ENCODE peak calls at places on chromosomes 13 and 19, in four cellular contexts. C is cardiac muscle cell; S is uterus; Z is CD8-positive, alpha-beta T cell. X is an unnamed sample.

GRCh38 chr13:78398743-78399410 is 204.5 kb downstream of the POU4F1 start:
- DNase-seq in C (no peak), S (no peak), Z (no peak), X (no peak)

GRCh38 chr13:23620211-23620610 is 50.0 kb downstream of the TNFRSF19 start:
- DNase-seq in C (no peak), S (no peak), Z (no peak), X (no peak)

GRCh38 chr19:30646806-30647205 is 274.6 kb downstream of the ZNF536 start:
- DNase-seq in C (no peak), S (no peak), Z (no peak), X (no peak)

GRCh38 chr19:41706741-41707501 is 1.5 kb upstream of the CEACAM5 start:
- DNase-seq in C (peak; percentile 30), S (peak; percentile 1), Z (peak; percentile 53), X (peak; percentile 49)

GRCh38 chr13:94632227-94632980 is 30.7 kb downstream of the GPR180 start:
- DNase-seq in C (no peak), S (no peak), Z (no peak), X (no peak)

GRCh38 chr13:83449666-83450395 is 432.4 kb downstream of the SLITRK1 start:
- DNase-seq in C (peak; percentile 20), S (no peak), Z (no peak), X (no peak)

GRCh38 chr19:29564574-29565005 is 38.8 kb downstream of the VSTM2B start:
- DNase-seq in C (no peak), S (no peak), Z (no peak), X (no peak)

GRCh38 chr13:114140131-114140908 is 7.9 kb upstream of the RASA3 start:
- DNase-seq in C (no peak), S (no peak), Z (no peak), X (no peak)

GRCh38 chr19:33797821-33798633 is 1.4 kb downstream of the KCTD15 start:
- DNase-seq in C (peak; percentile 66), S (peak; percentile 74), Z (no peak), X (no peak)

GRCh38 chr13:81990652-81991051 is 1649.7 kb upstream of the SPRY2 start:
- DNase-seq in C (no peak), S (no peak), Z (no peak), X (no peak)

GRCh38 chr13:23767806-23768205 is 121.4 kb downstream of the MIPEP start:
- DNase-seq in C (no peak), S (no peak), Z (no peak), X (no peak)

GRCh38 chr19:38149597-38149996 is 74.4 kb downstream of the DPF1 start:
- DNase-seq in C (peak; percentile 14), S (no peak), Z (no peak), X (no peak)

GRCh38 chr13:20128459-20128927 is 32.4 kb downstream of the GJA3 start:
- DNase-seq in C (no peak), S (no peak), Z (no peak), X (no peak)

GRCh38 chr19:17243854-17244617 is 1.7 kb downstream of the NR2F6 start:
- DNase-seq in C (peak; percentile 54), S (peak; percentile 67), Z (no peak), X (no peak)

GRCh38 chr19:1412995-1413889 is 5.9 kb downstream of the DAZAP1 start:
- DNase-seq in C (no peak), S (no peak), Z (no peak), X (no peak)

GRCh38 chr19:44452367-44452766 is 4.1 kb upstream of the ZNF229 start:
- DNase-seq in C (no peak), S (no peak), Z (no peak), X (no peak)
- H3K9me3 ChIP-seq in C (no peaks in the 10 kb centered on the region), S (no peaks in the 10 kb centered on the region), Z (peaks cover 8% of the 10 kb centered on the region), X (peaks cover 11% of the 10 kb centered on the region)

DNA sequence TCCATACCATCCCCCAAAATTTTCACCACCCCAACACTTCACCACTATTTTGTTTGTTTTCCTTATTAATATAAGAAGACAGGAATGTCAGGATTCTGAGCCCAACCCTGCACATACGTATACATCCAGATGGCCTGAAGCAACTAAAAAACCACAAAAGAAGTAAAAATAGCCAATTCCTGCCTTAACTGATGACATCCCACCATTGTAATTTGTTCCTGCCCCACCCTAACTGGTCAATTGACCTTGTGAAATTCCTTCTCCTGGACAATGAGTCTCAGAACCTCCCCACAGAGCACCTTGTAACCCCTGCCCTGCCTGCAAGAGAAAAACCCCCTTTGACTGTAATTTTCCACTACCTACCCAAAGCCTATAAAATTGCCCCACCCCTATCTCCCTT is 132.5 kb downstream of the ZNF675 start:
- DNase-seq in C (no peak), S (no peak), Z (no peak), X (no peak)
- H3K9me3 ChIP-seq in C (no peaks in the 10 kb centered on the region), S (no peaks in the 10 kb centered on the region), Z (no peaks in the 10 kb centered on the region), X (no peaks in the 10 kb centered on the region)

GRCh38 chr13:59340581-59340980 is 823.1 kb downstream of the DIAPH3 start:
- DNase-seq in C (no peak), S (no peak), Z (no peak), X (no peak)

GRCh38 chr13:59342396-59342795 is 821.3 kb downstream of the DIAPH3 start:
- DNase-seq in C (peak; percentile 20), S (no peak), Z (no peak), X (no peak)

GRCh38 chr13:59343132-59343531 is 820.6 kb downstream of the DIAPH3 start:
- DNase-seq in C (no peak), S (no peak), Z (no peak), X (no peak)

GRCh38 chr13:59337070-59337469 is 826.7 kb downstream of the DIAPH3 start:
- DNase-seq in C (peak; percentile 63), S (no peak), Z (no peak), X (no peak)

GRCh38 chr13:59340151-59340550 is 823.6 kb downstream of the DIAPH3 start:
- DNase-seq in C (no peak), S (no peak), Z (no peak), X (no peak)
- H3K9me3 ChIP-seq in C (no peaks in the 10 kb centered on the region), S (no peaks in the 10 kb centered on the region), Z (no peaks in the 10 kb centered on the region), X (no peaks in the 10 kb centered on the region)

GRCh38 chr19:57974434-57974833 is at the start of gene C19orf18:
- DNase-seq in C (no peak), S (no peak), Z (no peak), X (no peak)

GRCh38 chr19:57978586-57979289 is 4.4 kb upstream of the C19orf18 start:
- DNase-seq in C (no peak), S (no peak), Z (no peak), X (no peak)
- H3K9me3 ChIP-seq in C (peaks cover 22% of the 10 kb centered on the region), S (peaks cover 2% of the 10 kb centered on the region), Z (peaks cover 80% of the 10 kb centered on the region), X (peaks cover 76% of the 10 kb centered on the region)

GRCh38 chr19:11856568-11857264 is 8.2 kb downstream of the ZNF439 start:
- DNase-seq in C (no peak), S (no peak), Z (no peak), X (no peak)

GRCh38 chr19:11860721-11861120 is 12.2 kb downstream of the ZNF439 start:
- DNase-seq in C (no peak), S (no peak), Z (no peak), X (no peak)

GRCh38 chr19:11861301-11861700 is 12.8 kb downstream of the ZNF439 start:
- DNase-seq in C (no peak), S (no peak), Z (no peak), X (no peak)
- H3K9me3 ChIP-seq in C (no peaks in the 10 kb centered on the region), S (no peaks in the 10 kb centered on the region), Z (peaks cover 36% of the 10 kb centered on the region), X (peaks cover 2% of the 10 kb centered on the region)

DNA sequence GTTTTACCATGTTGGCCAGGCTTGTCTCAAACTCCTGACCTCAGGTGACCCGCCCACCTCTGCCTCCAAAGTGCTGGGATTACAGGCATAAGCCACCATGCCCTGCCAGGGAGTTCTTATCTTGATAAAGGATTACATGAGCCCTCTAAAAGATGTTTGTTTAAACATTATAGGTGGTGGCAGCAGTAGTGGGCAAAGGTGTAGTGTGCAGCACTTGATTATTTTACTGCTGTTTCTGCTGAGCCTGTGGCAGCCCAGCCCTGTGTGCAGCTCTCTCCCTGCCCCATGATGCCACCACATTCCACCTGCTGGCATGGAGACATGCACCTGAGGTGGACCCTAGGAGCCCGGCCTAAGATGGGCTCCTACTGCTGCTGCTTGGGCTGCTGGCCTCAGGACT is 54.0 kb downstream of the ZNF429 start:
- DNase-seq in C (no peak), S (no peak), Z (no peak), X (no peak)
- H3K9me3 ChIP-seq in C (no peaks in the 10 kb centered on the region), S (no peaks in the 10 kb centered on the region), Z (peaks cover 15% of the 10 kb centered on the region), X (peaks cover 10% of the 10 kb centered on the region)